ENCODE peak calls at places on chromosomes 7 and 10, in four cellular contexts. One of them, this sample, is unnamed.

GRCh38 chr10:71273506-71273905 is 45.6 kb upstream of the SLC29A3 start:
- DNase-seq in SJSA1: no peak
- DNase-seq in stomach: no peak
- DNase-seq in colonic mucosa: no peak
- DNase-seq in this sample: no peak

GRCh38 chr7:22990588-22990949 is 23.4 kb downstream of the HYCC1 start:
- DNase-seq in SJSA1: no peak
- DNase-seq in stomach: no peak
- DNase-seq in colonic mucosa: no peak
- DNase-seq in this sample: no peak

GRCh38 chr7:14191686-14192098 is 202.2 kb upstream of the ETV1 start:
- DNase-seq in SJSA1: no peak
- DNase-seq in stomach: no peak
- DNase-seq in colonic mucosa: no peak
- DNase-seq in this sample: no peak

GRCh38 chr7:17523813-17524741 is 225.6 kb downstream of the AHR start:
- DNase-seq in SJSA1: peak; percentile 44
- DNase-seq in stomach: peak; percentile 44
- DNase-seq in colonic mucosa: peak; percentile 46
- DNase-seq in this sample: no peak

GRCh38 chr7:151993977-151994676 is 31.3 kb upstream of the GALNT11 start:
- DNase-seq in SJSA1: no peak
- DNase-seq in stomach: no peak
- DNase-seq in colonic mucosa: no peak
- DNase-seq in this sample: no peak

GRCh38 chr10:103800789-103801540 is 54.4 kb downstream of the SH3PXD2A start:
- DNase-seq in SJSA1: peak; percentile 85
- DNase-seq in stomach: no peak
- DNase-seq in colonic mucosa: no peak
- DNase-seq in this sample: no peak

GRCh38 chr10:126972622-126973414 is 67.6 kb downstream of the DOCK1 start:
- DNase-seq in SJSA1: peak; percentile 61
- DNase-seq in stomach: no peak
- DNase-seq in colonic mucosa: no peak
- DNase-seq in this sample: no peak

GRCh38 chr10:73398024-73398423 is 15.8 kb downstream of the ANXA7 start:
- DNase-seq in SJSA1: no peak
- DNase-seq in stomach: no peak
- DNase-seq in colonic mucosa: no peak
- DNase-seq in this sample: no peak

GRCh38 chr7:46432666-46433065 is 511.6 kb upstream of the IGFBP3 start:
- DNase-seq in SJSA1: no peak
- DNase-seq in stomach: no peak
- DNase-seq in colonic mucosa: no peak
- DNase-seq in this sample: no peak

GRCh38 chr7:25595931-25596330 is 367.6 kb upstream of the NPVF start:
- DNase-seq in SJSA1: no peak
- DNase-seq in stomach: no peak
- DNase-seq in colonic mucosa: no peak
- DNase-seq in this sample: no peak

GRCh38 chr10:35089641-35090161 is 440 bp downstream of the CUL2 start:
- DNase-seq in SJSA1: no peak
- DNase-seq in stomach: no peak
- DNase-seq in colonic mucosa: no peak
- DNase-seq in this sample: no peak

GRCh38 chr7:116280803-116281202 is 70.5 kb downstream of the TES start:
- DNase-seq in SJSA1: no peak
- DNase-seq in stomach: no peak
- DNase-seq in colonic mucosa: no peak
- DNase-seq in this sample: no peak

GRCh38 chr7:13457790-13458189 is 531.7 kb downstream of the ETV1 start:
- DNase-seq in SJSA1: no peak
- DNase-seq in stomach: no peak
- DNase-seq in colonic mucosa: no peak
- DNase-seq in this sample: no peak

GRCh38 chr7:45920543-45921380 is at the start of gene IGFBP3:
- DNase-seq in SJSA1: peak; percentile 55
- DNase-seq in stomach: no peak
- DNase-seq in colonic mucosa: no peak
- DNase-seq in this sample: no peak

GRCh38 chr7:2609001-2609411 is 22.8 kb upstream of the TTYH3 start:
- DNase-seq in SJSA1: no peak
- DNase-seq in stomach: no peak
- DNase-seq in colonic mucosa: no peak
- DNase-seq in this sample: no peak

GRCh38 chr7:55119571-55119970 is 100.8 kb downstream of the EGFR start:
- DNase-seq in SJSA1: no peak
- DNase-seq in stomach: no peak
- DNase-seq in colonic mucosa: no peak
- DNase-seq in this sample: no peak

GRCh38 chr10:34407227-34407626 is 407.9 kb downstream of the PARD3 start:
- DNase-seq in SJSA1: no peak
- DNase-seq in stomach: no peak
- DNase-seq in colonic mucosa: no peak
- DNase-seq in this sample: no peak

DNA sequence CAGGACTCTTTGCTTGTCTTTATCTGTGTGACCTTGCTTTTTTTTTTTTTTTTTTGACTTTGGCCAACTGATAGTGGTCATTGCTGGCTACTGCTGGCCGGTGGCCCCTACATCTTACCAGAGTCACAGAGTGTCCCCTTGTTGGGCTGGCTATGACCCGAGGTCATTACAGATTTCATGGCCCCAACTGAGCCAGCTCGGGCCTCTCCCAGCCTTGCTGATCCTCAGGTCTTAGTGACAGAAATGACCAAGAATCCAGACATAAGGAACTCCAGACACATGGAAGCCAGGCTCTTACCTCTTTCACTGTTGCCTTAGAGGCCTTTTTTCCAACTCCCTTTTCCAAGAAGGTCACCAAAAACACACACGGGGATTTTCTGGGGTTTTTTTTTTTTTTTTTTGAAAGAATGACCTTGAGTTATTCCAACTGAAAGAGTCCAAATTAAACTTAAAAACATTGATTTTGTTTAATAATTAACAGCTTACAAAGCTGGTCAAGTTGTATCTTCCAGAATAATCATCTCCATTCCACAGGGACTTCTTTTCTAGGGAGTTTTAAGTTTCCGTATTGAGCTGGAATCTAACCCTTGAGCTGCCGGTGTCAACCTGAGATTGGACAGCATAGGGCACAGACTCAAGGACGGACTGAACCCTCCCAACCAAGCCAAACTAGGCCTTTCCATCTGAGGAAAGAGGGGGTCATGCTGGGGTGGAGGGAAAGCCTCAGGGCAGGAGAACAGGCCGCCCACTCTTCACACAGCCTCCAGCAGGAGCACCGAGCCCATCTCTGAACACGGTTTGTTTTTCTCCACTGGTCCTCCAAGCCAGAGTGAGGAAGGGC is 43.8 kb downstream of the PIK3AP1 start:
- DNase-seq in SJSA1: no peak
- DNase-seq in stomach: no peak
- DNase-seq in colonic mucosa: no peak
- DNase-seq in this sample: no peak
- H3K27ac ChIP-seq in SJSA1: no peak overlapping the region
- H3K27ac ChIP-seq in stomach: no peak overlapping the region
- H3K27ac ChIP-seq in colonic mucosa: no peak overlapping the region
- H3K27ac ChIP-seq in this sample: no peak overlapping the region

GRCh38 chr7:11192506-11192905 is 218.8 kb downstream of the PHF14 start:
- DNase-seq in SJSA1: no peak
- DNase-seq in stomach: no peak
- DNase-seq in colonic mucosa: no peak
- DNase-seq in this sample: no peak
- H3K27ac ChIP-seq in SJSA1: no peak overlapping the region
- H3K27ac ChIP-seq in stomach: peak overlapping the region; percentile 69
- H3K27ac ChIP-seq in colonic mucosa: no peak overlapping the region
- H3K27ac ChIP-seq in this sample: peak overlapping the region; percentile 52

DNA sequence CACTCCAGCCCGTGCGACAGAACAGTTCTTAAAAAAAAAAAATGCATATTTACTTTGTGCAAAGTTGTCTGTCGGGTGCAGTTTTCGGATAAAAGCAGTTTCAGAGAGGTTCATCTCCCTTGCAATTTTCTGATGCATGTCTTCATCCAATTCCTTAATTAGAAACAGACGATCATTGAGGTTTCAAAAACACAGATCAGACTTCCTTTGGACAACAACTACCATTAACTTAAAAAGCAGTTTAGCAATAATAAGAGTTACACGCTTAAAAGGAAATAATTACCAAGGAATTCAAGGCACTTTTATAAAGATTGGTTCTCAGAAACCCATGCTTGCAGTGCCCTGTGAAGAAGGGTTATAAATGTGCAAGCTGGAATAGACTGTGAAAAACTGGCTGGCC is 35.0 kb upstream of the HNRNPH3 start:
- DNase-seq in SJSA1: no peak
- DNase-seq in stomach: no peak
- DNase-seq in colonic mucosa: no peak
- DNase-seq in this sample: no peak
- H3K27ac ChIP-seq in SJSA1: no peak overlapping the region
- H3K27ac ChIP-seq in stomach: no peak overlapping the region
- H3K27ac ChIP-seq in colonic mucosa: no peak overlapping the region
- H3K27ac ChIP-seq in this sample: no peak overlapping the region

DNA sequence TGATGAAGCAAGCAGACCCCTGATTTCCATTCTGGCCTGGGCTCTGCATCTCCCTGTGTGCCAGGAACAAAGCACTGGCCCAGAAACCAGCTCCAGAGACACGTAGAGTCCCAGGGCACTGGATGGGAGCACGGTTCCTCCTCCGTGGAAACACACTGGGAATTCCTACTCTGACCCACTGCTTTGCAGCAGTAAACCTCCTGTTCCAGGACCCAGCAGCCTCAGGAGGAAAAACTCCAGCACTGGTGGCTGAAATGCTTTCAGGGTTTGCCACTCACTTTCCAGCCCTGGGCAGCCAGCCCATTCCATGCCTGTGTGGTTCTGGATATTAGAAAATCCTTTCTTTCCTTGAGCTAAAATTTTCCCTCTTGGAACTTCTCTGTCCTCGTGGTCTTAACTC is 58.1 kb downstream of the FAM171A1 start:
- DNase-seq in SJSA1: no peak
- DNase-seq in stomach: no peak
- DNase-seq in colonic mucosa: no peak
- DNase-seq in this sample: no peak
- H3K27ac ChIP-seq in SJSA1: no peak overlapping the region
- H3K27ac ChIP-seq in stomach: no peak overlapping the region
- H3K27ac ChIP-seq in colonic mucosa: no peak overlapping the region
- H3K27ac ChIP-seq in this sample: peak overlapping the region; percentile 56

DNA sequence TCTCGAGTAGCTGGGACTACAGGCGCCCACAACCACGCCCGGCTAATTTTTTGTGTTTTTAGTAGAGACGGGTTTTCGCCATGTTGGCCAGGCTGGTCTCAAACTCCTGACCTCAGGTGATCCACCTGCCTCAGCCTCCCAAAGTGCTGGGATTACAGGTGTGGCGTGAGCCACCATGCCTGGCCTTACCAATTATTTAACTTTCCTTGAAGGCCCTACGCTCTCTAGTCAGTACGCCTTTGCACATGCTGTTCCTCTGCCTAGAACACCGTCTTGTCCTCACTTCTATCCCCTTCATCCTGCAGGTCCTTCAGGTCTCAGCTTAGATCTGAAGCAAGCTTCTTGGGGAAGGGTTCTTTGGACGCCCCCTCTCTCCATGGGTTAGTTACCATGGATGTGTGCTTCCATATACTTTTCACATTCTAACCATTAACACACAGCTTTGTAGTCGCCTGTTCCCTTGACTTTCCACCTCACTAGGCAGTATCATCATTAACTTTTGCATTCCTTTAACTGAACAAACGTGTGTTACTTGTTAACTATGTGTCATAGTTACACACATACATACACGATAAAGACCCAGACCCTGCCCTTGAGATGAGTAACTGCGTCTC is 592 bp upstream of the ATP6V1F start:
- DNase-seq in SJSA1: no peak
- DNase-seq in stomach: no peak
- DNase-seq in colonic mucosa: no peak
- DNase-seq in this sample: no peak
- H3K27ac ChIP-seq in SJSA1: no peak overlapping the region
- H3K27ac ChIP-seq in stomach: peak overlapping the region; percentile 81
- H3K27ac ChIP-seq in colonic mucosa: no peak overlapping the region
- H3K27ac ChIP-seq in this sample: peak overlapping the region; percentile 78

GRCh38 chr7:134452419-134452827 is 6.5 kb downstream of the AKR1B1 start:
- DNase-seq in SJSA1: peak; percentile 16
- DNase-seq in stomach: no peak
- DNase-seq in colonic mucosa: no peak
- DNase-seq in this sample: no peak

GRCh38 chr7:134449596-134450194 is 9.2 kb downstream of the AKR1B1 start:
- DNase-seq in SJSA1: no peak
- DNase-seq in stomach: no peak
- DNase-seq in colonic mucosa: no peak
- DNase-seq in this sample: no peak

GRCh38 chr7:134451656-134452055 is 7.2 kb downstream of the AKR1B1 start:
- DNase-seq in SJSA1: peak; percentile 34
- DNase-seq in stomach: no peak
- DNase-seq in colonic mucosa: no peak
- DNase-seq in this sample: no peak

GRCh38 chr7:134448359-134449229 is 10.3 kb downstream of the AKR1B1 start:
- DNase-seq in SJSA1: peak; percentile 66
- DNase-seq in stomach: no peak
- DNase-seq in colonic mucosa: no peak
- DNase-seq in this sample: no peak

DNA sequence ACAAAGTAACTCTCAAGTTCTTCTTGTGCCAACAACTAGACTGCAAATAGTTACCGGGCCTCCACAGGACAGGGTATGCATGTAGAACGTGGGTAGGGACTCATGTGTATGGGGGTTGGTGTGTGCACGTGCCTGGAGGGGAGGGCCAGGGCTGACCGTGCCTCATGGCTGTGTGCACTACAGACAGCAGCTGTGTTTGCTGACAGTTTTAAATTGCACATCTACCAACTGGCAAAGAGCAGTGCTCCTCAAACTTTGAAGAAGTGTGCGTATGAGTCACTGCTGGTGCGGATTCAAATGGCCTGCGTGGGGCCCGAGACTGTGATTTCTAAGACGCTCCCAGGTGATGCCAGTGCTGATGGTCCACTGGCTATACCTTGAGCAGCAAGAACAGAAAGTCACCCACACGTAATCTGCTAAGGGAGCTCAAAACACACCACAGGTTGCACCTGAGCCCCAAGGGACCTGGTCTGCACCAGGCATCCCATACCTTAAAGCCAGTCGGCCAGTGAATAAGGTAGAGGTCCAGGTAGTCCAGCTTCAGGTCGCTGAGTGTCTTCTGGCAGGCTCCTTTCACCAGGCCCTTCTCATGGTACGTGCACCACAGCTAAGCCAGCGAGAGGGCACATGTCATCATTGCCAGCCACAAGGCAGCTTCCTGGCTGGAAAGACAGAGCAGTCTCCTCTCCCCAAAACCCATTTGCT is 8.5 kb downstream of the AKR1B1 start:
- DNase-seq in SJSA1: no peak
- DNase-seq in stomach: no peak
- DNase-seq in colonic mucosa: peak; percentile 56
- DNase-seq in this sample: no peak
- H3K27ac ChIP-seq in SJSA1: no peak overlapping the region
- H3K27ac ChIP-seq in stomach: no peak overlapping the region
- H3K27ac ChIP-seq in colonic mucosa: no peak overlapping the region
- H3K27ac ChIP-seq in this sample: no peak overlapping the region

GRCh38 chr7:19958309-19958896 is 185.0 kb upstream of the TMEM196 start:
- DNase-seq in SJSA1: peak; percentile 52
- DNase-seq in stomach: no peak
- DNase-seq in colonic mucosa: no peak
- DNase-seq in this sample: no peak
- H3K27ac ChIP-seq in SJSA1: peak overlapping the region; percentile 92
- H3K27ac ChIP-seq in stomach: no peak overlapping the region
- H3K27ac ChIP-seq in colonic mucosa: no peak overlapping the region
- H3K27ac ChIP-seq in this sample: no peak overlapping the region

GRCh38 chr7:20299647-20300312 is 30.9 kb upstream of the ITGB8 start:
- DNase-seq in SJSA1: no peak
- DNase-seq in stomach: no peak
- DNase-seq in colonic mucosa: no peak
- DNase-seq in this sample: no peak
- H3K27ac ChIP-seq in SJSA1: no peak overlapping the region
- H3K27ac ChIP-seq in stomach: no peak overlapping the region
- H3K27ac ChIP-seq in colonic mucosa: no peak overlapping the region
- H3K27ac ChIP-seq in this sample: no peak overlapping the region